ENCODE peak calls at places on chromosomes 13 and 19, in five cellular contexts. N is HCT116; D is foreskin fibroblast; A is AG04450; R is stimulated activated CD4-positive, alpha-beta T cell treated with anti-CD3 and anti-CD28 coated beads, Interleukin-1b, Interleukin-23, amount 100 ng/mL, for 24 hours. E is an unnamed sample.

GRCh38 chr19:19539738-19540703 is 2.0 kb downstream of the CILP2 start:
- DNase-seq in N (peak), D (peak), A (no peak), R (peak), E (peak)

GRCh38 chr13:31675521-31675953 is 63.8 kb upstream of the RXFP2 start:
- DNase-seq in N (no peak), D (peak), A (no peak), R (no peak), E (no peak)

GRCh38 chr13:30615851-30616311 is 1.8 kb upstream of the USPL1 start:
- DNase-seq in N (no peak), D (peak), A (no peak), R (no peak), E (no peak)

GRCh38 chr13:27868639-27869435 is 51.0 kb upstream of the PDX1 start:
- DNase-seq in N (peak), D (peak), A (no peak), R (no peak), E (no peak)

GRCh38 chr19:4844348-4845179 is 13.1 kb upstream of the TICAM1 start:
- DNase-seq in N (no peak), D (peak), A (no peak), R (no peak), E (no peak)

GRCh38 chr19:28454083-28454482 is 758.9 kb downstream of the UQCRFS1 start:
- DNase-seq in N (no peak), D (no peak), A (no peak), R (no peak), E (no peak)

GRCh38 chr13:65834897-65835296 is 1395.2 kb downstream of the PCDH9 start:
- DNase-seq in N (no peak), D (peak), A (no peak), R (no peak), E (no peak)

GRCh38 chr13:20720499-20720898 is 17.0 kb downstream of the IL17D start:
- DNase-seq in N (no peak), D (no peak), A (no peak), R (no peak), E (no peak)

GRCh38 chr13:80577285-80577684 is 236.4 kb upstream of the SPRY2 start:
- DNase-seq in N (no peak), D (no peak), A (no peak), R (no peak), E (no peak)

GRCh38 chr19:28543244-28543776 is 669.6 kb downstream of the UQCRFS1 start:
- DNase-seq in N (no peak), D (no peak), A (no peak), R (no peak), E (no peak)

GRCh38 chr19:51375504-51376221 is 3.2 kb upstream of the NKG7 start:
- DNase-seq in N (no peak), D (no peak), A (no peak), R (no peak), E (no peak)

GRCh38 chr13:97583884-97584497 is 150.0 kb downstream of the RAP2A start:
- DNase-seq in N (no peak), D (no peak), A (no peak), R (no peak), E (no peak)

GRCh38 chr19:2469102-2469914 is 6.6 kb upstream of the GADD45B start:
- DNase-seq in N (peak), D (peak), A (no peak), R (no peak), E (no peak)

GRCh38 chr19:29714371-29714952 is 599 bp downstream of the C19orf12 start:
- DNase-seq in N (no peak), D (no peak), A (no peak), R (no peak), E (no peak)

GRCh38 chr19:27740396-27740795 is 1472.6 kb downstream of the UQCRFS1 start:
- DNase-seq in N (no peak), D (no peak), A (no peak), R (no peak), E (no peak)

GRCh38 chr13:24893863-24894262 is 129.9 kb downstream of the RNF17 start:
- DNase-seq in N (no peak), D (no peak), A (no peak), R (no peak), E (no peak)

GRCh38 chr13:32376642-32377418 is 51.1 kb downstream of the N4BP2L1 start:
- DNase-seq in N (no peak), D (no peak), A (no peak), R (no peak), E (no peak)

GRCh38 chr13:50410921-50411712 is 395.9 kb downstream of the KCNRG start:
- DNase-seq in N (peak), D (peak), A (peak), R (no peak), E (no peak)

GRCh38 chr13:30308548-30308947 is 1.2 kb upstream of the KATNAL1 start:
- DNase-seq in N (no peak), D (peak), A (no peak), R (no peak), E (no peak)

GRCh38 chr19:41039806-41040205 is 48.4 kb upstream of the CYP2A13 start:
- DNase-seq in N (no peak), D (no peak), A (no peak), R (no peak), E (no peak)

GRCh38 chr19:2923510-2923909 is 21.3 kb downstream of the ZNF77 start:
- DNase-seq in N (no peak), D (peak), A (no peak), R (no peak), E (no peak)

GRCh38 chr13:27126877-27127276 is 44.7 kb downstream of the USP12 start:
- DNase-seq in N (no peak), D (no peak), A (no peak), R (no peak), E (no peak)

GRCh38 chr19:532578-533484 is 1.3 kb downstream of the CDC34 start:
- DNase-seq in N (peak), D (peak), A (no peak), R (no peak), E (no peak)

GRCh38 chr19:28705008-28705407 is 507.9 kb downstream of the UQCRFS1 start:
- DNase-seq in N (no peak), D (peak), A (peak), R (no peak), E (no peak)

GRCh38 chr13:20127563-20128458 is 33.0 kb downstream of the GJA3 start:
- DNase-seq in N (no peak), D (peak), A (no peak), R (no peak), E (no peak)

GRCh38 chr19:51025401-51025800 is 1.0 kb downstream of the KLK11 start:
- DNase-seq in N (no peak), D (no peak), A (no peak), R (no peak), E (no peak)